ENCODE peak calls at places on chromosome 9, in six cellular contexts. E is suprapubic skin, U is heart left ventricle, Y is uterus, M is HepG2, G is A549. N is an unnamed sample.
A peak's percentile ranks its signal among the peaks of the same experiment; 100 is the strongest.

GRCh38 chr9:96150324-96151023 is 151.5 kb downstream of the HSD17B3 start:
- DNase-seq in E (no peak), U (no peak), Y (no peak), M (no peak), G (no peak), N (no peak)

GRCh38 chr9:85536076-85536475 is 205.7 kb downstream of the AGTPBP1 start:
- DNase-seq in E (no peak), U (peak; percentile 63), Y (no peak), M (no peak), G (no peak), N (no peak)

GRCh38 chr9:6681957-6682501 is 36.5 kb upstream of the GLDC start:
- DNase-seq in E (no peak), U (no peak), Y (peak; percentile 15), M (no peak), G (no peak), N (peak; percentile 16)

GRCh38 chr9:14993061-14993800 is 83.0 kb upstream of the FREM1 start:
- DNase-seq in E (peak; percentile 87), U (peak; percentile 92), Y (peak; percentile 89), M (no peak), G (peak; percentile 33), N (peak; percentile 86)

GRCh38 chr9:111481885-111482636 is 2.1 kb downstream of the ECPAS start:
- DNase-seq in E (no peak), U (no peak), Y (no peak), M (peak; percentile 62), G (no peak), N (no peak)

GRCh38 chr9:94843089-94843488 is 116.6 kb downstream of the AOPEP start:
- DNase-seq in E (no peak), U (no peak), Y (no peak), M (peak; percentile 58), G (no peak), N (no peak)

GRCh38 chr9:89383030-89383720 is 64.9 kb downstream of the SECISBP2 start:
- DNase-seq in E (no peak), U (no peak), Y (no peak), M (no peak), G (no peak), N (no peak)

GRCh38 chr9:127955294-127956015 is 17.8 kb upstream of the DPM2 start:
- DNase-seq in E (peak; percentile 89), U (peak; percentile 83), Y (no peak), M (peak; percentile 93), G (peak; percentile 99), N (peak; percentile 95)

GRCh38 chr9:73093740-73094379 is 57.8 kb upstream of the ANXA1 start:
- DNase-seq in E (no peak), U (no peak), Y (no peak), M (no peak), G (no peak), N (no peak)

GRCh38 chr9:134556531-134557068 is 85.0 kb upstream of the COL5A1 start:
- DNase-seq in E (peak; percentile 56), U (no peak), Y (no peak), M (no peak), G (no peak), N (no peak)

GRCh38 chr9:133353548-133353947 is 2.7 kb downstream of the SURF1 start:
- DNase-seq in E (no peak), U (no peak), Y (no peak), M (no peak), G (no peak), N (no peak)
- TF ChIP-seq POLR2A in E (no peak), U (no peak), Y (no peak), M (no peak), G (no peak), N (no peak)

GRCh38 chr9:121500165-121500478 is 478 bp upstream of the GGTA1 start:
- DNase-seq in E (no peak), U (no peak), Y (no peak), M (no peak), G (no peak), N (no peak)

GRCh38 chr9:121499177-121499426 is 542 bp downstream of the GGTA1 start:
- DNase-seq in E (no peak), U (no peak), Y (no peak), M (no peak), G (no peak), N (no peak)

GRCh38 chr9:121499427-121500164 is at the start of gene GGTA1:
- DNase-seq in E (peak; percentile 74), U (peak; percentile 72), Y (peak; percentile 51), M (no peak), G (peak; percentile 57), N (peak; percentile 48)

GRCh38 chr9:121498150-121498486 is 1.5 kb downstream of the GGTA1 start:
- DNase-seq in E (no peak), U (no peak), Y (peak; percentile 30), M (peak; percentile 67), G (peak; percentile 94), N (peak; percentile 78)

GRCh38 chr9:121498487-121499176 is 1.0 kb downstream of the GGTA1 start:
- DNase-seq in E (peak; percentile 74), U (peak; percentile 53), Y (peak; percentile 30), M (no peak), G (peak; percentile 55), N (no peak)
- TF ChIP-seq CTCF in E (no peak), U (peak; percentile 26), Y (no peak), M (no peak), G (peak; percentile 19), N (no peak)

DNA sequence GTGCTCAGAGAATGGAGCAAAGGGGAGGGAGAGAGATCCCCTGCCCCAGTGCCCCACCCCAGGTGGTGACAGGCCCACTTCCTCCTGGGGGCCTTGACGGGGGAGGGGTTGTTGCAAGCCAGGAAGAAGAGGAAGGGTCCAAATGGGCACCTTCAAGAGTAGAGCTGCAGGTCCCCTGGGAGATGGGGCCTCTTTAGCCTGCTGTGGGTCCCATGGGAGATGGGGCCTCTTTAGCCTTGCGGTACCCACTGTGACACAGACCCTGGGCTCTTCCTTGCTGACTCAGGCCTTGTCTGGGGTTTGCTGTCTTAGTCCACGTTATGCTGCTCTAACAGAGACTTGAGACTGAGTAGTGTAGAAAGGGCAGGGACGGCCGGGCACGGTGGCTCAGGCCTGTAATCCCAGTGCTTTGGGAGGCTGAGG is 9.6 kb upstream of the TOR4A start:
- DNase-seq in E (no peak), U (no peak), Y (no peak), M (no peak), G (no peak), N (no peak)
- H3K27ac ChIP-seq in E (no peak overlapping the region), U (no peak overlapping the region), Y (no peak overlapping the region), M (peak overlapping the region; percentile 63), G (peak overlapping the region; percentile 65), N (peak overlapping the region; percentile 69)

GRCh38 chr9:113572076-113572861 is 108.7 kb downstream of the RGS3 start:
- DNase-seq in E (peak; percentile 30), U (peak; percentile 50), Y (peak; percentile 5), M (no peak), G (no peak), N (peak; percentile 4)
- TF ChIP-seq POLR2A in E (no peak), U (no peak), Y (no peak), M (no peak), G (no peak), N (no peak)

DNA sequence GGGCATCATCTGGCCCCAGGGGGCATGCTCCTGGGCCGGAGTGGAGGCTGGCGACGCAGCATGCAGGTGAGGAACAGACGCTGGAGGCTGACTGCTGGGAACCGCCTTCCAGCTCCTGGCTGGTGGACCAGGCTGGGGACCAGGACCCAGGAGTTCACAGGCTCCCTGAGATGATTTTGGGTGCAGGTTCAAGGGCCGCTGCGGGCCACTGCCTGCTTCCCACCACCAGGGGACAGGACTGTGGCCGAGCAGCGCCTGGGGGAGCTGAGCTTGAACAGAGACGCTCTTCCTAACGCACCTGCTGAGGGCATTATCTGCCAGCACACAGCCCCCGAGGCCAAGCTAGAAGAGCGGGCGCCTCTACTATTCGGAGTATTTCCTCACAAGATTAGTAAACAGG is 132.1 kb upstream of the RAPGEF1 start:
- DNase-seq in E (no peak), U (no peak), Y (no peak), M (no peak), G (no peak), N (no peak)
- TF ChIP-seq CTCF in E (no peak), U (no peak), Y (no peak), M (no peak), G (no peak), N (no peak)

DNA sequence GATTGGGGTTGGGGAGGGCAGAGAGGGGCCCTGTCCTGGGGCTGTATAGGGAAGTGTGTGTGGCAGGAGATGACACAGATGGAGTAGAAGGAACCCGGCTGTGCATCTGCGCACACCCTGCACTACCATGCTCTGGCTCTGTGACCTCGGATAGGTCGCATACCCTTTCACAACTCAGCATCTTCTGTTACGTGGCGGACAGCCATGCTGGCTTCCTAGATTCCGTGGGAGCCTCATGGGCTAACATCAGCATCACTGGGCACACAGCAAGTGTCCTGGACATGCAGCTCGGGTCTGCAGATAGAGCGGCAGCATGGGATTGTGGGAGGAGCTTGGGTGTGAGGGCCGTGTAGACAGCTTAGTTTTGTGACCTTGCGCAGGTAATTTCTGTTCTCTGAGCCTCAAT is 9.2 kb downstream of the ARPC5L start:
- DNase-seq in E (no peak), U (no peak), Y (no peak), M (no peak), G (no peak), N (no peak)
- H3K27ac ChIP-seq in E (peak overlapping the region; percentile 3), U (no peak overlapping the region), Y (no peak overlapping the region), M (no peak overlapping the region), G (peak overlapping the region; percentile 8), N (peak overlapping the region; percentile 94)

DNA sequence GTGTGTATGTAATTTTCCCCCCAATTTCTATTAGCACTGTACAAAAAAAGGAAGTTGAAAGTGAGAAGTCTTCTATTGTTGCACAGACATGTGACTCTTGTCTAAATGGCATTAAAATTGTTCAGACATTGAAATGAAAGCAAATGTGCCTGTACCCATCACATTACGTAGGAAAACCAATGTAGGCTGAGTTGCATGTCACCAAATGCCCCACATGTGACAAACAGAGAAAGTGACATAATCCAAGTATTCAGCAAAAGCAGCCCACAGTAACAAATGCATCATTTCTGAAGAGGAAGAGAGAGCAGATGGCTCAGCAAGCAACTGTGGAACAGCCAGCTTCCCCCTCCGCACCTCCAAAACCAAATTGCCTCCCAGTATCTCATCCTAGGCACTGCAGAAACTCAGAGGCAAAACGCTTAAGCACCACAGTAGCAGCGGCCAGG is 161.5 kb upstream of the NR4A3 start:
- DNase-seq in E (no peak), U (no peak), Y (no peak), M (no peak), G (no peak), N (peak; percentile 34)
- TF ChIP-seq POLR2A in E (no peak), U (no peak), Y (no peak), M (no peak), G (no peak), N (no peak)

DNA sequence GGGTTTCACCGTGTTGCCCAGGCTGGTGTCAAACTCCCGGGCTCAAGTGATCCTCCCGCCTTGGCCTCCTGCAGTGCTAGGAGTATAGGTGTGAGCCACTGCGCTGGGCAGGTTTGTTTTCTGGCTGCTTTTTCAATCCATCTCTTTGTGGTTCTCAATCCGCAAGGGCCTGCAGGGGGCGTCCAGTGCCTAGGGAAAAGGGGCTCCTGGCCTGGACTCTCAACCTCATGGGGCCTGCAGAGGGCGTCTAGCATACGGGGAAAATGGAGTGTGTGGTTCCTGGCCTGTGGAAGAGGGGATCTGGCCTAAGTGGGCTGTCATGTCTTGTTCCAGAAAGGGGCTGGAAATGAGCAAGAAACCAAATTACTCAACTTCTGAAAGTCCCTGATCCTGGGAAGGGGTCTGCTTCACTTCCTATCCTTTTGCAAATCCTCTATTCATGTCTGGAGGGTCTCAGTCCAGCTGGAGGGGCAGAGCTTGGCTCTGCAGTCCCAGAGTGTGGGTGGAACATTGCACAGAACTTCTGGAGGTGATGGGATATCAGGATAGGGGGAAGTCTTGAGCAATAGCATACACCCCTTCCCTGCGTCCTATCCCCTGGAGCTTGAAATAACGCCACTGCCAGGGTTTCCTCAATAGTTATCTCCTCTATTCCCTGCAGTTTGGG is 12.7 kb upstream of the CCL27 start:
- DNase-seq in E (peak; percentile 78), U (peak; percentile 53), Y (peak; percentile 37), M (peak; percentile 80), G (peak; percentile 84), N (peak; percentile 69)
- TF ChIP-seq CTCF in E (peak; percentile 56), U (peak; percentile 26), Y (peak; percentile 26), M (peak; percentile 99), G (peak; percentile 79), N (peak; percentile 49)

N was measured in body of pancreas.